ENCODE peak calls at places on chromosomes 4 and X, in seven cellular contexts. M is fibroblast of lung, R is foreskin fibroblast, S is epithelial cell of esophagus, I is glutamatergic neuron, Y is right lobe of liver, D is WERI-Rb-1. J is an unnamed sample.

GRCh38 chr4:8920289-8920965 is 48.8 kb upstream of the HMX1 start:
- DNase-seq in M (no peak), R (no peak), S (no peak), I (peak), Y (no peak), D (no peak), J (no peak)

GRCh38 chr4:84957509-84958420 is 8.7 kb downstream of the WDFY3 start:
- DNase-seq in M (no peak), R (no peak), S (no peak), I (no peak), Y (no peak), D (no peak), J (no peak)

GRCh38 chr4:89838005-89838404 is 1.0 kb upstream of the SNCA start:
- DNase-seq in M (peak), R (no peak), S (peak), I (no peak), Y (no peak), D (peak), J (peak)

GRCh38 chr4:103478210-103478609 is 241.6 kb downstream of the TACR3 start:
- DNase-seq in M (no peak), R (no peak), S (no peak), I (no peak), Y (no peak), D (no peak), J (no peak)

GRCh38 chr4:47639531-47639930 is 154.5 kb downstream of the ATP10D start:
- DNase-seq in M (no peak), R (peak), S (peak), I (no peak), Y (no peak), D (no peak), J (no peak)

GRCh38 chrX:85243761-85244410 is at the start of the genes SATL1 and ZNF711:
- DNase-seq in M (peak), R (no peak), S (peak), I (peak), Y (peak), D (peak), J (peak)

GRCh38 chr4:181684310-181684709 is 558.9 kb upstream of the TENM3 start:
- DNase-seq in M (peak), R (no peak), S (no peak), I (no peak), Y (no peak), D (no peak), J (no peak)

GRCh38 chr4:186553717-186554116 is 1.6 kb downstream of the MTNR1A start:
- DNase-seq in M (no peak), R (no peak), S (no peak), I (no peak), Y (no peak), D (no peak), J (no peak)

GRCh38 chr4:145177906-145178538 is 2.4 kb downstream of the OTUD4 start:
- DNase-seq in M (peak), R (peak), S (peak), I (no peak), Y (no peak), D (no peak), J (no peak)

GRCh38 chrX:14673764-14674163 is 144.4 kb downstream of the GLRA2 start:
- DNase-seq in M (peak), R (peak), S (peak), I (no peak), Y (no peak), D (no peak), J (no peak)

GRCh38 chrX:119218198-119218597 is 17.9 kb upstream of the PGRMC1 start:
- DNase-seq in M (peak), R (no peak), S (peak), I (no peak), Y (no peak), D (no peak), J (no peak)

GRCh38 chrX:2391869-2392606 is 108.7 kb downstream of the DHRSX start:
- DNase-seq in M (peak), R (peak), S (peak), I (no peak), Y (no peak), D (no peak), J (no peak)

GRCh38 chrX:110004210-110004609 is 1.3 kb downstream of the TMEM164 start:
- DNase-seq in M (no peak), R (no peak), S (peak), I (no peak), Y (peak), D (no peak), J (peak)

GRCh38 chrX:38620623-38621022 is 59.3 kb downstream of the TSPAN7 start:
- DNase-seq in M (no peak), R (no peak), S (no peak), I (no peak), Y (no peak), D (no peak), J (no peak)

GRCh38 chrX:22097295-22097694 is 65.2 kb downstream of the PHEX start:
- DNase-seq in M (peak), R (peak), S (peak), I (no peak), Y (no peak), D (no peak), J (no peak)

GRCh38 chr4:140715121-140715520 is 41.1 kb downstream of the TBC1D9 start:
- DNase-seq in M (no peak), R (no peak), S (no peak), I (no peak), Y (no peak), D (no peak), J (no peak)

GRCh38 chr4:182729527-182729926 is 187.7 kb downstream of the DCTD start:
- DNase-seq in M (no peak), R (no peak), S (no peak), I (no peak), Y (no peak), D (no peak), J (no peak)

GRCh38 chr4:25658777-25659176 is 3.1 kb downstream of the SLC34A2 start:
- DNase-seq in M (no peak), R (no peak), S (no peak), I (no peak), Y (no peak), D (no peak), J (no peak)

GRCh38 chrX:120293015-120293414 is 18.2 kb downstream of the TMEM255A start:
- DNase-seq in M (no peak), R (no peak), S (no peak), I (no peak), Y (no peak), D (no peak), J (no peak)

GRCh38 chr4:94208268-94208667 is 603 bp downstream of the SMARCAD1 start:
- DNase-seq in M (peak), R (no peak), S (no peak), I (no peak), Y (no peak), D (no peak), J (no peak)

GRCh38 chr4:177400030-177400429 is 42.2 kb downstream of the AGA start:
- DNase-seq in M (peak), R (no peak), S (no peak), I (no peak), Y (no peak), D (no peak), J (no peak)

GRCh38 chr4:169345207-169345788 is 74.5 kb upstream of the SH3RF1 start:
- DNase-seq in M (peak), R (peak), S (peak), I (no peak), Y (no peak), D (no peak), J (no peak)

GRCh38 chr4:20629180-20630115 is 70.8 kb upstream of the PACRGL start:
- DNase-seq in M (no peak), R (no peak), S (no peak), I (no peak), Y (no peak), D (no peak), J (no peak)

GRCh38 chr4:172631832-172632231 is 536.8 kb upstream of the GALNT7 start:
- DNase-seq in M (no peak), R (no peak), S (no peak), I (no peak), Y (no peak), D (no peak), J (no peak)

GRCh38 chrX:30713061-30713525 is 59.9 kb downstream of the GK start:
- DNase-seq in M (peak), R (peak), S (peak), I (peak), Y (no peak), D (peak), J (peak)

GRCh38 chr4:125538670-125539069 is 223.9 kb downstream of the FAT4 start:
- DNase-seq in M (no peak), R (no peak), S (no peak), I (no peak), Y (no peak), D (no peak), J (no peak)

GRCh38 chr4:40586034-40586433 is 43.6 kb downstream of the RBM47 start:
- DNase-seq in M (no peak), R (no peak), S (peak), I (no peak), Y (no peak), D (no peak), J (no peak)

GRCh38 chr4:5471691-5472090 is 236.7 kb downstream of the EVC2 start:
- DNase-seq in M (no peak), R (no peak), S (no peak), I (no peak), Y (no peak), D (no peak), J (no peak)

GRCh38 chr4:69896530-69897116 is 34.2 kb upstream of the CSN1S1 start:
- DNase-seq in M (peak), R (no peak), S (peak), I (no peak), Y (no peak), D (no peak), J (no peak)

GRCh38 chr4:3685081-3685645 is 81.0 kb upstream of the ADRA2C start:
- DNase-seq in M (no peak), R (no peak), S (no peak), I (peak), Y (no peak), D (no peak), J (no peak)

GRCh38 chrX:18828832-18829404 is 121.5 kb downstream of the PPEF1 start:
- DNase-seq in M (peak), R (no peak), S (peak), I (no peak), Y (no peak), D (no peak), J (no peak)

GRCh38 chrX:123859409-123859827 is 435 bp upstream of the XIAP start:
- DNase-seq in M (no peak), R (no peak), S (peak), I (peak), Y (peak), D (no peak), J (peak)

GRCh38 chr4:152352645-152353116 is 183.2 kb downstream of the FBXW7 start:
- DNase-seq in M (peak), R (peak), S (peak), I (peak), Y (no peak), D (peak), J (peak)

GRCh38 chrX:97189668-97190067 is 306.0 kb downstream of the RPA4 start:
- DNase-seq in M (no peak), R (no peak), S (peak), I (no peak), Y (no peak), D (no peak), J (no peak)

GRCh38 chr4:89534356-89534755 is 226.8 kb upstream of the GPRIN3 start:
- DNase-seq in M (no peak), R (no peak), S (no peak), I (no peak), Y (no peak), D (no peak), J (no peak)

GRCh38 chr4:41304221-41304620 is 47.5 kb downstream of the UCHL1 start:
- DNase-seq in M (no peak), R (no peak), S (peak), I (no peak), Y (no peak), D (no peak), J (no peak)

GRCh38 chr4:103493450-103494159 is 226.2 kb downstream of the TACR3 start:
- DNase-seq in M (no peak), R (no peak), S (peak), I (no peak), Y (no peak), D (no peak), J (no peak)

GRCh38 chr4:107069049-107069448 is 32.9 kb upstream of the DKK2 start:
- DNase-seq in M (peak), R (peak), S (no peak), I (no peak), Y (no peak), D (no peak), J (no peak)

DNA sequence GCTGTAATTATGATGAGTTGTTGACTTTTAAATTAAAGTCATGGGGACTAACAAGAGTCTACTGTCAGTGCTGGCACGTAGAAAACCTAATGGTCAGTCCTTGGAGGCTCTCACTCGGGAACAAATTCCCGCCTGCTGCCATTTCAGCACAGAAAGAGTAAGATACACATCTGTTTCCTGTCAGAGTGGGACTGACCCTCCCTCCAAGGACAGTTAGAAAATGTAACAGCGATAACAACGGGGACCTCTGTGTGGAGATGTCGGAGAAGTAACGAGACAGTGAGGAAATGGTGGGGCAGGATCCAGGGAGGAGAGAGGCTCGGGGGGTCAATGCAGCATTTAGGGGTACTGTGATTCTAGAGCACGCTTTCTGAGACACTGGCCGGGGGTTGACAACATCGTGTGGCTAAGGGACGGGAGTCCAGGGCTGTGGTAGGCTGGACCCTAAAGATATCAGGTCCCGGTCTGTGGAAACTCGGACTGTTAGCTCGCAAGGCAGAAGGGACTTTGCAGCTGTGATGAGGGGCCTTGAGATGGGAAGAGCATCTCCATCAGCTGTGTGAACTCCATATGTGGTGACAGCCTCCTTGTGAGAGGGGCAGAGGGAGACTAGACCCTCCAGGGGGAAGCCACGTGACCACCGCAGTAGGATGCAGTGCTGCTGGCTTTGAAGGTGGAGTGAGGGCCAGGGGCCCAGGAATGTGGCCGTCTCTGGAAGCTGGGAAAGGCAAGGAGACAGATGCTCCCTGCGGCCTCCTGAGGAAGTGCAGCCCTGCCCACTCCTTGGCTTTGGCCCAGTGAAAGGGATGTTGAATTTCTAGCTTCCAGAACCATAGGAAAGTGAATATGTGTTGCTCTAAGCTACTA is 35.8 kb upstream of the SORCS2 start:
- DNase-seq in M (peak), R (peak), S (no peak), I (peak), Y (no peak), D (no peak), J (peak)
- TF ChIP-seq CTCF in M (peak), R (peak), S (peak), I (peak), Y (peak), D (peak), J (peak)

DNA sequence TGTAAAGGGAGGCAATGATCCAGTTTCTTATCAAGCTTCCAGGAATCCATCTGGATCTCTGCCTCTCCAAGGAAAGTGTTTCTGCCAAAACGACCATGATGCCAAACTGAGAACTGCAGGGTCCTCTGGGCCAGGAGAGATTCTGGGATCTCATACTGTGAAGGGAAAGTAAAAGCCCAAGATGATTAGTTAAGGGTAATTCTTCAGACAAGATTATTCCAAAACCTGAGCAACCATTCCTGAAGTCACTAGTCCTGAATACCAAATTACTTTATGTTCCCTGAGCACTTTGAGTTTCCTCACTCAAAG is 42.0 kb downstream of the SRPX2 start:
- DNase-seq in M (no peak), R (no peak), S (no peak), I (no peak), Y (no peak), D (no peak), J (no peak)
- TF ChIP-seq CTCF in M (no peak), R (no peak), S (no peak), I (peak), Y (no peak), D (no peak), J (no peak)

DNA sequence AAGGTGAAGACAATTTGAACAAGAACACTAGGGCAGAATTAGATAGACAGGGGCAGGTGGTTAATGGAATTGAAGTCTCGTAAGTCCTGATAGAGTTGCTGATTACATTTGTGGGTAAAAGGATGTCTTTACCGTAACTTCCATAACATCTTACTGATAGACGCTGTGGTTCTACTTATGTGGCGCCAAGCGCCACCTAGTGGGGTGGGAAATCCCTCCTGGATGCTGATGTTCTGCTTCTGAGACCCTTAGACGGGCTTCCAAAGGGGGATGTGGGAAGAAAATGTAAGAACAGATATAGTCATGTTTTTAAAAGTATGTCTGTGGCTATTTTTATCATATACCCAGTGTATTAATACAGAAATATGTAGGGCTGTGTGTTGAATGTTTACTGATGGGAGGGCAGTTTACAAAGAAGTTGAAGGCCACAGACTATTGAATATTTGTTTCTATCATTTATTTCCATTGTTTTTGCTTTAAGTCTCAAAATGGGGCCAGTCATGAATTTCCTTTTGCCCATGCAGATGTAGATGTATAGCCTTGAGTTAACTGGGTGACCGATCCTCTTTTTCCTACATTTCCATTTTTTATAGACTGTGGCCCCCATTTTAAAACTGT is 12.2 kb upstream of the TLR8 start:
- DNase-seq in M (peak), R (peak), S (peak), I (peak), Y (peak), D (peak), J (peak)
- TF ChIP-seq CTCF in M (peak), R (peak), S (peak), I (peak), Y (peak), D (peak), J (peak)

GRCh38 chrX:39814391-39814790 is 283.4 kb downstream of the BCOR start:
- DNase-seq in M (peak), R (no peak), S (no peak), I (no peak), Y (no peak), D (peak), J (no peak)
- TF ChIP-seq CTCF in M (peak), R (peak), S (peak), I (peak), Y (peak), D (peak), J (peak)

GRCh38 chr4:33649015-33649414 is 2595.3 kb downstream of the ARAP2 start:
- DNase-seq in M (peak), R (peak), S (peak), I (no peak), Y (no peak), D (peak), J (no peak)
- TF ChIP-seq CTCF in M (peak), R (peak), S (peak), I (no peak), Y (peak), D (peak), J (peak)

GRCh38 chr4:110586137-110586850 is 36.6 kb downstream of the PITX2 start:
- DNase-seq in M (peak), R (peak), S (peak), I (no peak), Y (no peak), D (no peak), J (no peak)
- TF ChIP-seq CTCF in M (peak), R (peak), S (peak), I (no peak), Y (peak), D (peak), J (peak)

GRCh38 chr4:164945146-164945545 is 32.3 kb downstream of the TRIM61 start:
- DNase-seq in M (no peak), R (no peak), S (no peak), I (no peak), Y (no peak), D (no peak), J (no peak)

GRCh38 chr4:164946810-164947209 is 30.6 kb downstream of the TRIM61 start:
- DNase-seq in M (no peak), R (no peak), S (no peak), I (no peak), Y (no peak), D (no peak), J (no peak)

GRCh38 chr4:164952551-164952950 is 24.9 kb downstream of the TRIM61 start:
- DNase-seq in M (no peak), R (no peak), S (no peak), I (no peak), Y (no peak), D (no peak), J (no peak)

GRCh38 chr4:164948943-164949342 is 28.5 kb downstream of the TRIM61 start:
- DNase-seq in M (no peak), R (no peak), S (no peak), I (no peak), Y (no peak), D (no peak), J (no peak)

GRCh38 chr4:164949448-164950118 is 27.9 kb downstream of the TRIM61 start:
- DNase-seq in M (no peak), R (no peak), S (no peak), I (no peak), Y (no peak), D (no peak), J (peak)
- TF ChIP-seq CTCF in M (no peak), R (no peak), S (peak), I (peak), Y (no peak), D (peak), J (no peak)